ENCODE peak calls at places on chromosome 2, in four cellular contexts. Q is endothelial cell of umbilical vein, A is HL-60, F is LoVo. Y is an unnamed sample.
A peak's percentile ranks its signal among the peaks of the same experiment; 100 is the strongest.

GRCh38 chr2:111186123-111186715 is 65.5 kb downstream of the BCL2L11 start:
- DNase-seq in Q (no peak), A (no peak), F (peak; percentile 11), Y (no peak)

GRCh38 chr2:183224933-183225332 is 100.7 kb downstream of the NUP35 start:
- DNase-seq in F (no peak), Q (no peak), A (no peak), Y (no peak)

GRCh38 chr2:10042301-10043161 is 819 bp upstream of the KLF11 start:
- DNase-seq in Q (peak; percentile 82), A (no peak), F (no peak), Y (peak; percentile 28)

GRCh38 chr2:57877811-57878572 is 168.6 kb upstream of the VRK2 start:
- DNase-seq in A (no peak), F (peak; percentile 71), Q (no peak), Y (no peak)

GRCh38 chr2:196170202-196170680 is 1.1 kb downstream of the STK17B start:
- DNase-seq in A (peak; percentile 54), Q (peak; percentile 75), F (peak; percentile 44), Y (peak; percentile 53)

GRCh38 chr2:157304811-157305712 is 20.6 kb downstream of the ERMN start:
- DNase-seq in Q (no peak), F (no peak), A (no peak), Y (no peak)

GRCh38 chr2:106996136-106996769 is 110.3 kb upstream of the ST6GAL2 start:
- DNase-seq in Q (no peak), A (no peak), F (no peak), Y (no peak)

GRCh38 chr2:40405440-40405839 is 46.5 kb downstream of the SLC8A1 start:
- DNase-seq in Q (no peak), A (no peak), F (no peak), Y (no peak)

GRCh38 chr2:44965684-44966083 is 24.2 kb downstream of the SIX3 start:
- DNase-seq in Q (no peak), A (no peak), F (no peak), Y (no peak)

GRCh38 chr2:25030702-25031101 is 11.2 kb upstream of the EFR3B start:
- DNase-seq in Q (peak; percentile 60), A (no peak), F (no peak), Y (no peak)

Y was measured in effector CD4-positive, alpha-beta T cell.